ENCODE peak calls at places on chromosome 1, in six cellular contexts. A is BJ, Y is upper lobe of right lung, K is thyroid gland, I is fibroblast of pulmonary artery, M is mesendoderm. L is an unnamed sample.

GRCh38 chr1:230772457-230773395 is 25.5 kb downstream of the CAPN9 start:
- DNase-seq in A (no peak), Y (no peak), K (peak), I (peak), M (peak), L (peak)

GRCh38 chr1:234969630-234970370 is 158.8 kb downstream of the TOMM20 start:
- DNase-seq in A (peak), Y (peak), K (peak), I (peak), M (peak), L (peak)

GRCh38 chr1:239184581-239185244 is 201.7 kb upstream of the CHRM3 start:
- DNase-seq in A (peak), Y (no peak), K (no peak), I (no peak), M (no peak), L (no peak)

GRCh38 chr1:240611228-240611618 is 732 bp downstream of the GREM2 start:
- DNase-seq in A (no peak), Y (no peak), K (no peak), I (no peak), M (no peak), L (no peak)

GRCh38 chr1:3747903-3748302 is 4.3 kb upstream of the CCDC27 start:
- DNase-seq in A (no peak), Y (no peak), K (no peak), I (no peak), M (no peak), L (no peak)

GRCh38 chr1:116243673-116244101 is 129.4 kb upstream of the ATP1A1 start:
- DNase-seq in A (no peak), Y (peak), K (peak), I (no peak), M (no peak), L (no peak)

GRCh38 chr1:109529895-109530456 is 9.7 kb upstream of the GPR61 start:
- DNase-seq in A (no peak), Y (no peak), K (no peak), I (no peak), M (no peak), L (no peak)

GRCh38 chr1:96116707-96117106 is 604.9 kb upstream of the PTBP2 start:
- DNase-seq in A (no peak), Y (no peak), K (no peak), I (no peak), M (no peak), L (no peak)

GRCh38 chr1:53483656-53484055 is 24.5 kb downstream of the DMRTB1 start:
- DNase-seq in A (no peak), Y (no peak), K (no peak), I (no peak), M (no peak), L (no peak)

GRCh38 chr1:102628008-102628736 is 480.1 kb downstream of the COL11A1 start:
- DNase-seq in A (no peak), Y (no peak), K (no peak), I (no peak), M (no peak), L (no peak)

GRCh38 chr1:1087351-1088035 is 13.4 kb upstream of the RNF223 start:
- DNase-seq in A (no peak), Y (peak), K (no peak), I (no peak), M (no peak), L (no peak)

GRCh38 chr1:18875107-18875795 is 15.8 kb upstream of the TAS1R2 start:
- DNase-seq in A (peak), Y (peak), K (peak), I (peak), M (peak), L (peak)

GRCh38 chr1:156419863-156420208 is 50.8 kb downstream of the RHBG start:
- DNase-seq in A (no peak), Y (no peak), K (no peak), I (no peak), M (peak), L (no peak)

GRCh38 chr1:156421939-156422601 is 53.1 kb downstream of the RHBG start:
- DNase-seq in A (no peak), Y (no peak), K (no peak), I (no peak), M (peak), L (no peak)

GRCh38 chr1:156422602-156423091 is 53.6 kb downstream of the RHBG start:
- DNase-seq in A (no peak), Y (no peak), K (peak), I (no peak), M (peak), L (no peak)

GRCh38 chr1:156420209-156421061 is 51.4 kb downstream of the RHBG start:
- DNase-seq in A (no peak), Y (no peak), K (no peak), I (no peak), M (peak), L (no peak)

DNA sequence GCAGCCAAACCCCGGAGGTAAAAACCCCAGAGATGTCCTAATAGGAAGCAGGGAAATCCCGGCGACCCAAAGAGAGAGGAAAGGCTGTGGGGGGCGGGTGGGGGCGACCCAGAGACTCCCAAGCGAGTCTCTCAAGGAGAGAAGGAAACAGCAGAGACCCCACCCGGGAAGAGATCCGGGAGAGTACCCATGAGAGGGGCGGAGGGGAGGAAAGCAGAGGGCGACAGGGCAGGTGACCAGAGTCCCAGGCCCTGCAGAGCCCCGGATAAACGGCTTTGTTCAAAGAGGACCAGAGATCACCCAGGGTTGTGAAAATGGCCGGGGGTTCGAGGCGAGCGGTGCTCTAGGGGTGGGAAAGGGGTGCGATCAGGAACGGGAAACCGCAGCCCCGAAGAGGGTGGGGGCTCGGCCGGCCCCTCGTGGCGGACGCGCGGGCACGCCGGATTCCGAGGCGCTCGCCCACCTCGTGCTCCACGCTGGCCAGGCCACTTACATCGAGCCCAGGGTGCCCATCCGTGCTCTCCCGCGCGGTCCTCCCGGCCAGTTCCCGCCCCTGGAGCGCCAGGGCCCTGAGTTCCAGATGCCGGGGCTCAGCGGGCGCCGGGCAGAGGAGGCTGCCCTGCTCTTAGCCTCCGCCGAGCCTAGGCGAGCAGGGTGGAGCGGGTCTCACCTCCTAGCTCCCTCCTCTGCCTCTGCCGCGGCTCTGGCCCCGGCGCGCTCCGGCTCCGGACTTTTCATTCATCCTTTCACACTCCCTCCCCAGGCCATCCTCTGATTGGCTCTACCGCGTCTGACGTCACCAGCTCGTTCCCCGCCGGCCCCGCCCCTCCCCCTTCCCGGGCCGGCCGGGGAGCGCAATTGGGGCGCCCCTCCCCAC is 52.3 kb downstream of the RHBG start:
- DNase-seq in A (no peak), Y (peak), K (peak), I (peak), M (peak), L (peak)
- H3K4me3 ChIP-seq in A (no peak), Y (peak), K (no peak), I (no peak), M (peak), L (no peak)

GRCh38 chr1:63779872-63780271 is 6.1 kb downstream of the ROR1 start:
- DNase-seq in A (no peak), Y (no peak), K (no peak), I (peak), M (no peak), L (no peak)
- H3K4me3 ChIP-seq in A (no peak), Y (no peak), K (no peak), I (no peak), M (no peak), L (no peak)

GRCh38 chr1:99638853-99639252 is 7.1 kb upstream of the PALMD start:
- DNase-seq in A (no peak), Y (no peak), K (no peak), I (no peak), M (no peak), L (no peak)

GRCh38 chr1:99639408-99639807 is 6.5 kb upstream of the PALMD start:
- DNase-seq in A (no peak), Y (no peak), K (no peak), I (no peak), M (no peak), L (no peak)

GRCh38 chr1:99640672-99641071 is 5.2 kb upstream of the PALMD start:
- DNase-seq in A (no peak), Y (no peak), K (no peak), I (no peak), M (no peak), L (no peak)

GRCh38 chr1:99641558-99641957 is 4.4 kb upstream of the PALMD start:
- DNase-seq in A (no peak), Y (no peak), K (no peak), I (no peak), M (no peak), L (no peak)

GRCh38 chr1:99639945-99640344 is 6.0 kb upstream of the PALMD start:
- DNase-seq in A (no peak), Y (no peak), K (no peak), I (no peak), M (no peak), L (no peak)
- H3K4me3 ChIP-seq in A (no peak), Y (no peak), K (no peak), I (no peak), M (no peak), L (no peak)

DNA sequence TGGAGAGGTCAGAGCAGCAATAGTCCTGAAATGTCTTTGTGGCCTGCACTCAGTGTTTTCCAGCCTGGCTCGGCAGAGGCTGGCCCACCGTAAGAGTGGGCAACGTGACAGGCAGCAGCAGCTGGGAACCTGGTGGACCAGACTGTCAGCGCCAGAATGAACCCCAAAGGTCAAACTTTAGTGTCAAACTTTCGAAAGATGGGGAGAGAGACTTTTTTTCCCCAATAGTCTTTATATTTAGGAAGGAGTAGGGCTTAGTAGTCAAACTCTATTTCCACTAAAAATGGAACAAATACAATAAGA is 10.2 kb downstream of the BLACAT1 start:
- DNase-seq in A (no peak), Y (no peak), K (no peak), I (no peak), M (no peak), L (no peak)
- H3K4me3 ChIP-seq in A (no peak), Y (no peak), K (no peak), I (no peak), M (no peak), L (no peak)

GRCh38 chr1:155968670-155969069 is 9.7 kb downstream of the ARHGEF2 start:
- DNase-seq in A (no peak), Y (no peak), K (no peak), I (peak), M (no peak), L (peak)
- H3K4me3 ChIP-seq in A (no peak), Y (no peak), K (no peak), I (no peak), M (no peak), L (no peak)

DNA sequence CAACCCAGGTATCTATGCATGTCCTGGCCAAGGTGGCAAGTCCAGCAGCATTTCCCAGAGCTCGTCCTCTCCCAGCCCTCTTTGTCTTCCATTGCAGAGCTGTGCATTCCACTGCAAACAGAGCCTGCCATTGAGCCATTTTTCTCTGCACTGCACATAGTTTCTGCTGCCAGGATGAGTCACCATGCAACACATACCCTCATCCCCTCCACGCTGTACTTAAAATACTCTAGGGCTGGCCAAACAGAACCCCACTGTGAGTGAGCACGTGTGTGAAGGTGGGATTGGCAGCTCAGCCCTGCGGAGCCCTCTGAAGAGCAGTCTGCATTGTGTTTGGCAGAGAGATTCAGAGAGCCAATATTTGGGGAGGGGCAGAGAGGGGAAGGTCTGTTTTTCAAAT is 3.9 kb upstream of the ATP1B1 start:
- DNase-seq in A (no peak), Y (peak), K (peak), I (peak), M (no peak), L (peak)
- H3K4me3 ChIP-seq in A (no peak), Y (peak), K (no peak), I (no peak), M (no peak), L (no peak)